ENCODE peak calls at places on chromosomes 7 and 10, in nine cellular contexts. B is NCI-H2081; R is Caki2; C is AG08396; G is stimulated activated CD8-positive, alpha-beta memory T cell treated with anti-CD3 and anti-CD28 coated beads, Interleukin-2, amount 100 ng/mL, for 48 hours; H is T-helper 2 cell; I is endothelial cell; S is memory B cell; L is HT-29. Y is an unnamed sample.

GRCh38 chr7:68715907-68716306 is 882.4 kb upstream of the AUTS2 start:
- DNase-seq in B (no peak), R (no peak), C (no peak), G (no peak), H (no peak), I (no peak), S (no peak), L (no peak), Y (no peak)

GRCh38 chr7:37284805-37285211 is 163.9 kb downstream of the ELMO1 start:
- DNase-seq in B (peak; percentile 61), R (peak; percentile 40), C (no peak), G (peak; percentile 13), H (no peak), I (peak; percentile 73), S (peak; percentile 43), L (peak; percentile 66), Y (peak; percentile 36)

GRCh38 chr10:100827819-100828743 is 82.7 kb downstream of the PAX2 start:
- DNase-seq in B (no peak), R (no peak), C (peak; percentile 72), G (no peak), H (no peak), I (peak; percentile 60), S (peak; percentile 41), L (peak; percentile 31), Y (peak; percentile 48)

GRCh38 chr7:117251687-117252086 is 71.2 kb downstream of the WNT2 start:
- DNase-seq in B (no peak), R (no peak), C (peak; percentile 35), G (no peak), H (no peak), I (no peak), S (no peak), L (no peak), Y (no peak)

GRCh38 chr10:53223846-53224245 is 451.3 kb upstream of the MBL2 start:
- DNase-seq in B (peak; percentile 73), R (no peak), C (no peak), G (no peak), H (no peak), I (no peak), S (no peak), L (no peak), Y (no peak)

GRCh38 chr7:98210513-98211220 is 572 bp upstream of the BHLHA15 start:
- DNase-seq in B (peak; percentile 29), R (no peak), C (peak; percentile 69), G (no peak), H (no peak), I (no peak), S (no peak), L (peak; percentile 36), Y (peak; percentile 38)

GRCh38 chr10:110759523-110759922 is 112.2 kb upstream of the PDCD4 start:
- DNase-seq in B (no peak), R (no peak), C (no peak), G (no peak), H (no peak), I (no peak), S (no peak), L (no peak), Y (no peak)

GRCh38 chr10:60044221-60044620 is 137.9 kb upstream of the CCDC6 start:
- DNase-seq in B (no peak), R (no peak), C (no peak), G (no peak), H (no peak), I (no peak), S (no peak), L (no peak), Y (no peak)

GRCh38 chr7:37251222-37251621 is 197.4 kb downstream of the ELMO1 start:
- DNase-seq in B (no peak), R (no peak), C (no peak), G (no peak), H (no peak), I (no peak), S (no peak), L (no peak), Y (no peak)

GRCh38 chr7:150449206-150449956 is 1.0 kb upstream of the GIMAP8 start:
- DNase-seq in B (no peak), R (no peak), C (no peak), G (no peak), H (no peak), I (no peak), S (no peak), L (no peak), Y (no peak)

GRCh38 chr10:21715531-21716195 is 181.6 kb downstream of the MLLT10 start:
- DNase-seq in B (no peak), R (peak; percentile 44), C (no peak), G (no peak), H (no peak), I (no peak), S (no peak), L (no peak), Y (no peak)

GRCh38 chr7:100632951-100633717 is 8.2 kb downstream of the TFR2 start:
- DNase-seq in B (no peak), R (peak; percentile 28), C (no peak), G (peak; percentile 50), H (peak; percentile 37), I (peak; percentile 50), S (peak; percentile 53), L (peak; percentile 56), Y (peak; percentile 84)

GRCh38 chr10:62424026-62424425 is 49.9 kb downstream of the ZNF365 start:
- DNase-seq in B (no peak), R (no peak), C (no peak), G (no peak), H (no peak), I (no peak), S (no peak), L (peak; percentile 25), Y (no peak)

GRCh38 chr7:12889391-12889790 is 202.0 kb downstream of the ARL4A start:
- DNase-seq in B (no peak), R (no peak), C (no peak), G (no peak), H (no peak), I (no peak), S (no peak), L (no peak), Y (no peak)

GRCh38 chr7:27453702-27454405 is 208.8 kb downstream of the HIBADH start:
- DNase-seq in B (no peak), R (no peak), C (peak; percentile 64), G (no peak), H (no peak), I (no peak), S (no peak), L (no peak), Y (peak; percentile 33)

GRCh38 chr7:43201912-43202311 is 89.5 kb downstream of the HECW1 start:
- DNase-seq in B (no peak), R (no peak), C (peak; percentile 22), G (no peak), H (no peak), I (no peak), S (no peak), L (no peak), Y (no peak)

GRCh38 chr10:100502926-100503480 is 16.7 kb downstream of the SEC31B start:
- DNase-seq in B (no peak), R (no peak), C (no peak), G (no peak), H (no peak), I (no peak), S (no peak), L (no peak), Y (no peak)

GRCh38 chr7:15326044-15326644 is 235.7 kb downstream of the AGMO start:
- DNase-seq in B (peak; percentile 72), R (peak; percentile 26), C (peak; percentile 7), G (no peak), H (no peak), I (no peak), S (no peak), L (peak; percentile 68), Y (peak; percentile 63)